ENCODE peak calls at places on chromosomes 4 and X, in five cellular contexts. Y is psoas muscle, U is AG04450, N is fibroblast of the aortic adventitia, B is AG10803. C is an unnamed sample.

GRCh38 chr4:7960790-7961655 is 21.4 kb upstream of the AFAP1 start:
- DNase-seq in B (peak), Y (no peak), N (peak), U (peak), C (peak)

GRCh38 chr4:54473077-54473545 is 184.6 kb upstream of the KIT start:
- DNase-seq in N (no peak), B (peak), U (no peak), Y (no peak), C (peak)

GRCh38 chr4:150012851-150013360 is 65.3 kb upstream of the DCLK2 start:
- DNase-seq in Y (no peak), B (no peak), N (no peak), U (no peak), C (no peak)

GRCh38 chrX:17679820-17680219 is 57.5 kb upstream of the SCML1 start:
- DNase-seq in B (no peak), N (no peak), U (no peak), Y (no peak), C (no peak)

GRCh38 chr4:26022346-26022891 is 108.4 kb downstream of the SMIM20 start:
- DNase-seq in Y (no peak), N (peak), B (peak), U (peak), C (peak)

GRCh38 chr4:70559216-70559830 is 32.7 kb upstream of the AMBN start:
- DNase-seq in N (peak), Y (peak), U (no peak), B (peak), C (peak)

GRCh38 chr4:137432431-137432830 is 99.9 kb downstream of the PCDH18 start:
- DNase-seq in Y (no peak), B (peak), U (no peak), N (peak), C (peak)

GRCh38 chrX:96696462-96696861 is 11.8 kb downstream of the DIAPH2 start:
- DNase-seq in Y (no peak), N (no peak), B (no peak), U (no peak), C (no peak)

GRCh38 chrX:101619336-101619735 is 1.5 kb upstream of the ARMCX6 start:
- DNase-seq in U (no peak), Y (no peak), N (no peak), B (no peak), C (peak)

GRCh38 chr4:40205259-40206198 is 8.7 kb downstream of the RHOH start:
- DNase-seq in N (no peak), B (no peak), Y (no peak), U (no peak), C (no peak)

GRCh38 chr4:95701500-95701899 is 138.4 kb upstream of the PDHA2 start:
- DNase-seq in Y (no peak), B (no peak), U (no peak), N (peak), C (peak)

GRCh38 chr4:95510145-95510544 is 38.6 kb downstream of the UNC5C start:
- DNase-seq in U (no peak), N (peak), Y (no peak), B (no peak), C (peak)

GRCh38 chr4:13483142-13484044 is 747 bp downstream of the RAB28 start:
- DNase-seq in Y (peak), U (peak), N (peak), B (peak), C (peak)

GRCh38 chr4:89000844-89001360 is 56.1 kb downstream of the FAM13A start:
- DNase-seq in U (no peak), Y (no peak), B (peak), N (peak), C (peak)

GRCh38 chr4:99209671-99210070 is 9.4 kb downstream of the ADH6 start:
- DNase-seq in B (peak), U (peak), N (peak), Y (no peak), C (no peak)

GRCh38 chr4:156137971-156138581 is 184.4 kb upstream of the CTSO start:
- DNase-seq in B (no peak), U (no peak), Y (no peak), N (no peak), C (no peak)

GRCh38 chrX:131778269-131779218 is 234.7 kb downstream of the OR13H1 start:
- DNase-seq in N (peak), U (no peak), Y (peak), B (no peak), C (peak)

GRCh38 chr4:8840006-8840793 is 31.4 kb downstream of the HMX1 start:
- DNase-seq in N (no peak), U (no peak), B (no peak), Y (no peak), C (no peak)

GRCh38 chr4:8451440-8452182 is 11.0 kb downstream of the TRMT44 start:
- DNase-seq in N (no peak), Y (no peak), U (no peak), B (no peak), C (peak)

GRCh38 chr4:10172278-10173038 is 55.9 kb upstream of the WDR1 start:
- DNase-seq in U (no peak), B (no peak), Y (no peak), N (no peak), C (no peak)

GRCh38 chr4:26330186-26330787 is 9.5 kb downstream of the RBPJ start:
- DNase-seq in U (no peak), N (peak), Y (no peak), B (peak), C (peak)

GRCh38 chr4:84681488-84682274 is 98.8 kb downstream of the CDS1 start:
- DNase-seq in B (peak), N (peak), U (peak), Y (no peak), C (peak)

GRCh38 chr4:48746608-48747374 is 33.3 kb downstream of the FRYL start:
- DNase-seq in B (no peak), Y (no peak), U (no peak), N (no peak), C (no peak)

GRCh38 chr4:140426610-140427103 is 791 bp downstream of the CLGN start:
- DNase-seq in U (no peak), B (no peak), Y (no peak), N (no peak), C (no peak)

GRCh38 chr4:8473198-8473919 is 32.8 kb downstream of the TRMT44 start:
- DNase-seq in N (peak), B (peak), U (no peak), Y (no peak), C (no peak)

GRCh38 chrX:9320940-9321339 is 143.9 kb upstream of the TBL1X start:
- DNase-seq in U (no peak), Y (no peak), N (peak), B (no peak), C (no peak)

GRCh38 chr4:4820739-4821138 is 38.7 kb upstream of the MSX1 start:
- DNase-seq in Y (no peak), B (no peak), N (no peak), U (no peak), C (no peak)

GRCh38 chr4:13455411-13455810 is 28.7 kb downstream of the RAB28 start:
- DNase-seq in Y (no peak), N (peak), U (peak), B (peak), C (no peak)

GRCh38 chrX:43676960-43677582 is 21.0 kb downstream of the MAOA start:
- DNase-seq in B (no peak), Y (no peak), U (no peak), N (no peak), C (peak)

GRCh38 chr4:98232202-98232601 is 29.0 kb upstream of the RAP1GDS1 start:
- DNase-seq in U (no peak), B (peak), N (peak), Y (no peak), C (peak)

DNA sequence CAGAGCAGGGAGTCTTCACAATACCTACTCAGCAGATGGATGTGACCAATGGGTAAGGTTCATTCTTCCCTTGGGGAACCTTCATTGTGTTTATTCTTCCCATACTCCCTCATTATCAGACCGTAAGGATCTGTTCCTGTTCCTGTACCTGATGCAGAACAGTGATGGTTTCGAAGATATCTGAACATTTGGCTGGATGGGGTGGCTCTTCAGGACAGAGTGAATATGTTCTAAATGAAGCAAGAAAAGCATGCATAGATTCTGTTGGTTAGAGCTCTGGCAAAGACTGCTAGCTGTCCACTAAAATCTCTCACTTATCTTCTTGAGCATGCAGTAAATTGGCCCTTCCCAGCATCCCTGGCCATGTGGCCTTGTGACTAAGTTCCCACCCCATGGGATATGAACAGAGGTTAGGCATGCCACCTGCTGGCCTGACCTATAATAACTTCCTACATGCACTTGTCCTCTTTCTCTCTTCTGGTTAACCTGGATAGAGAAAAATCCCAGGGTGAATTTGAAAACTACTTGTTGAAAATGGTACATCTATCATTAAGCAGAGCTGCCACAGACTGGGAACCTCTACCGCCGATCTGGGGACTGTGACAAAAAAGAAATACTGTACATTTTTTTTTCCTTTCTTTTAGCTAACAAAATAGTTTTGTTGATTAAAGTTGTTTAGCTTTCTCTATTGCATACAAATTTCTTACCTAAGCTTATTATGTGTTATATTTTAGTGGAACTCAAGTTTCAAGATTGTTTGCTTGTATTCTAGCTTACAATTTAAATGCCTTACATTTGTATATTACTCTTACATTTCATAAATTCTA is 60.0 kb upstream of the BANK1 start:
- DNase-seq in U (peak), N (peak), B (peak), Y (peak), C (peak)
- TF ChIP-seq CTCF in U (peak), N (peak), B (peak), Y (peak), C (peak)

GRCh38 chr4:56683455-56683854 is 2.4 kb upstream of the HOPX start:
- DNase-seq in U (no peak), N (no peak), B (no peak), Y (no peak), C (no peak)

GRCh38 chr4:56680266-56680665 is 830 bp downstream of the HOPX start:
- DNase-seq in B (no peak), Y (no peak), U (no peak), N (no peak), C (no peak)

GRCh38 chr4:56681158-56681848 is at the start of gene HOPX:
- DNase-seq in B (no peak), Y (no peak), U (no peak), N (peak), C (peak)

GRCh38 chr4:56684320-56684719 is 3.2 kb upstream of the HOPX start:
- DNase-seq in B (peak), U (no peak), Y (no peak), N (no peak), C (peak)

GRCh38 chr4:56681849-56682175 is 716 bp upstream of the HOPX start:
- DNase-seq in U (no peak), N (no peak), Y (no peak), B (no peak), C (no peak)
- H3K4me3 ChIP-seq in U (no peak), N (no peak), Y (no peak), B (no peak), C (no peak)

GRCh38 chr4:169045862-169046584 is 36.0 kb upstream of the CBR4 start:
- DNase-seq in U (no peak), Y (no peak), B (no peak), N (no peak), C (no peak)
- TF ChIP-seq CTCF in U (no peak), Y (no peak), B (no peak), N (no peak), C (peak)

GRCh38 chrX:45229348-45229747 is 28.7 kb upstream of the DIPK2B start:
- DNase-seq in Y (no peak), U (no peak), N (no peak), B (no peak), C (no peak)
- H3K4me3 ChIP-seq in Y (no peak), U (no peak), N (no peak), B (no peak), C (no peak)

DNA sequence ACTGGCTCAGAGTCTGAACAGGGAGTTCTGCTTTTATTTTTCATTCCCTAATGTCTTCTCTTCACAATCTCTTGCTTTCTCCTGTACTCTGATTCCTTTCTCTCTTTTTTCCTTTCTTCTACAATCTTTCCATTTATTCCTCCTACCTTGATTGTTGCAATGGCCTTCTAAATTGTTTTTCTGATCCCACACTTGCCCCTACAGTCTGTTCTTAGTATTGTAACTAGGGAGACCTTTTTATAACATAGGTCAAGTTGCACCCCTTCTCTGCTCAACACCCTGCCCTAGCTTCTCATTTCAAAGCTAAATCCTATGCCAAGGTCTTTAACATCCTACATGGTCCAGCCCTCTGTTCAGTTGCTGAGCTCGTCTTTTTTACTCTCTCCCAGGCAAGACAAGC is 277.9 kb downstream of the GBA3 start:
- DNase-seq in N (no peak), U (no peak), B (no peak), Y (no peak), C (no peak)
- TF ChIP-seq CTCF in N (no peak), U (no peak), B (no peak), Y (no peak), C (no peak)

DNA sequence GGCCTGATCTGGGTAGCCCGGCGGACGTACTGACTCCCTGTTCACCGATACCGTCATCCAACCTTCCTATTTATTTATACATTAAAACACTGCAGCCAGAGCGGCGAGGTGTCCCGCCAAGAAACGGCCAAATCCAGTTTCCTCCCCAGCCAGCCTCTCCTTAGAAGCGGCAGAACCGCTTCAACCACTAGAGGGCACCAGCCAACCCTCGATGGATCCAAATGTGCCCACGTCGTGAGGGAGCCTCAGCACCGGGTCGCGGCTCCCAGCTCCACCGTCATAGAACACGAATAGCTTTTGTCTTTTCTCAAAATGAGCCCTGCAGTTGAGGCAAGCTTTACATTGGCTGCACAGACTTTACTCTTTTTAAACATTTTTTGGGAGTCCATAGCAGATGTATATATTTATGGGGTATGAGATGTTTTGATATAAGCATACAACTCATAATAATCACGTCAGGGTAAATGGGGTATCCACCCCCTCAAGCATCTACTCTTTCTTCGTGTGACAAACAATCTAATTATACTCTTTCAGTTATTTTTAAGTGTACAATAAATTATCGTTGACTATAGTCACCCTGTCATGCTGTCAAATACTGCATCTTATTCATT is 13.0 kb upstream of the HELT start:
- DNase-seq in B (peak), N (peak), U (peak), Y (peak), C (peak)
- H3K4me3 ChIP-seq in B (peak), N (no peak), U (peak), Y (peak), C (no peak)

C was measured in fibroblast of villous mesenchyme.